ENCODE peak calls at places on chromosome 14, in seven cellular contexts. One of them, this sample, is unnamed.

GRCh38 chr14:61560323-61560722 is 135.0 kb upstream of the HIF1A start:
- DNase-seq in T follicular helper cell: no peak
- DNase-seq in esophagus squamous epithelium: no peak
- DNase-seq in GM06990: no peak
- DNase-seq in GM10248: no peak
- DNase-seq in HFFc6: no peak
- DNase-seq in GM13976: no peak
- DNase-seq in this sample: no peak

GRCh38 chr14:95504135-95505029 is 12.1 kb downstream of the SYNE3 start:
- DNase-seq in T follicular helper cell: no peak
- DNase-seq in esophagus squamous epithelium: no peak
- DNase-seq in GM06990: peak
- DNase-seq in GM10248: peak
- DNase-seq in HFFc6: no peak
- DNase-seq in GM13976: no peak
- DNase-seq in this sample: no peak

GRCh38 chr14:30005114-30005698 is 77.6 kb upstream of the PRKD1 start:
- DNase-seq in T follicular helper cell: no peak
- DNase-seq in esophagus squamous epithelium: no peak
- DNase-seq in GM06990: no peak
- DNase-seq in GM10248: no peak
- DNase-seq in HFFc6: peak
- DNase-seq in GM13976: peak
- DNase-seq in this sample: peak

GRCh38 chr14:53304726-53305381 is 151.7 kb upstream of the DDHD1 start:
- DNase-seq in T follicular helper cell: no peak
- DNase-seq in esophagus squamous epithelium: no peak
- DNase-seq in GM06990: no peak
- DNase-seq in GM10248: no peak
- DNase-seq in HFFc6: no peak
- DNase-seq in GM13976: no peak
- DNase-seq in this sample: no peak

GRCh38 chr14:46819117-46819516 is 167.5 kb upstream of the RPL10L start:
- DNase-seq in T follicular helper cell: no peak
- DNase-seq in esophagus squamous epithelium: no peak
- DNase-seq in GM06990: no peak
- DNase-seq in GM10248: no peak
- DNase-seq in HFFc6: no peak
- DNase-seq in GM13976: no peak
- DNase-seq in this sample: no peak

GRCh38 chr14:48967419-48967818 is 618.8 kb downstream of the RPS29 start:
- DNase-seq in T follicular helper cell: no peak
- DNase-seq in esophagus squamous epithelium: no peak
- DNase-seq in GM06990: no peak
- DNase-seq in GM10248: no peak
- DNase-seq in HFFc6: no peak
- DNase-seq in GM13976: no peak
- DNase-seq in this sample: no peak

GRCh38 chr14:42437809-42438208 is 831.1 kb downstream of the LRFN5 start:
- DNase-seq in T follicular helper cell: no peak
- DNase-seq in esophagus squamous epithelium: no peak
- DNase-seq in GM06990: no peak
- DNase-seq in GM10248: no peak
- DNase-seq in HFFc6: no peak
- DNase-seq in GM13976: no peak
- DNase-seq in this sample: no peak

GRCh38 chr14:68748691-68749090 is 44.2 kb downstream of the ZFP36L1 start:
- DNase-seq in T follicular helper cell: no peak
- DNase-seq in esophagus squamous epithelium: no peak
- DNase-seq in GM06990: no peak
- DNase-seq in GM10248: no peak
- DNase-seq in HFFc6: no peak
- DNase-seq in GM13976: no peak
- DNase-seq in this sample: no peak

GRCh38 chr14:72513994-72514659 is 379.8 kb downstream of the DPF3 start:
- DNase-seq in T follicular helper cell: no peak
- DNase-seq in esophagus squamous epithelium: no peak
- DNase-seq in GM06990: peak
- DNase-seq in GM10248: peak
- DNase-seq in HFFc6: peak
- DNase-seq in GM13976: no peak
- DNase-seq in this sample: peak

GRCh38 chr14:50932592-50933500 is 11.4 kb downstream of the PYGL start:
- DNase-seq in T follicular helper cell: no peak
- DNase-seq in esophagus squamous epithelium: no peak
- DNase-seq in GM06990: no peak
- DNase-seq in GM10248: no peak
- DNase-seq in HFFc6: no peak
- DNase-seq in GM13976: no peak
- DNase-seq in this sample: peak

GRCh38 chr14:96120392-96120791 is 81.2 kb downstream of the C14orf132 start:
- DNase-seq in T follicular helper cell: no peak
- DNase-seq in esophagus squamous epithelium: no peak
- DNase-seq in GM06990: no peak
- DNase-seq in GM10248: no peak
- DNase-seq in HFFc6: no peak
- DNase-seq in GM13976: no peak
- DNase-seq in this sample: no peak

GRCh38 chr14:24159777-24160498 is 1.1 kb upstream of the IRF9 start:
- DNase-seq in T follicular helper cell: no peak
- DNase-seq in esophagus squamous epithelium: no peak
- DNase-seq in GM06990: no peak
- DNase-seq in GM10248: no peak
- DNase-seq in HFFc6: no peak
- DNase-seq in GM13976: no peak
- DNase-seq in this sample: no peak

GRCh38 chr14:22780941-22781605 is 14.6 kb downstream of the OXA1L start:
- DNase-seq in T follicular helper cell: no peak
- DNase-seq in esophagus squamous epithelium: no peak
- DNase-seq in GM06990: no peak
- DNase-seq in GM10248: no peak
- DNase-seq in HFFc6: peak
- DNase-seq in GM13976: no peak
- DNase-seq in this sample: no peak

GRCh38 chr14:53921027-53921426 is 35.6 kb downstream of the BMP4 start:
- DNase-seq in T follicular helper cell: no peak
- DNase-seq in esophagus squamous epithelium: no peak
- DNase-seq in GM06990: no peak
- DNase-seq in GM10248: no peak
- DNase-seq in HFFc6: no peak
- DNase-seq in GM13976: no peak
- DNase-seq in this sample: no peak

GRCh38 chr14:60640859-60641721 is 8.2 kb downstream of the SIX1 start:
- DNase-seq in T follicular helper cell: no peak
- DNase-seq in esophagus squamous epithelium: no peak
- DNase-seq in GM06990: no peak
- DNase-seq in GM10248: no peak
- DNase-seq in HFFc6: no peak
- DNase-seq in GM13976: no peak
- DNase-seq in this sample: no peak

GRCh38 chr14:45838597-45838996 is 585.6 kb upstream of the MIS18BP1 start:
- DNase-seq in T follicular helper cell: no peak
- DNase-seq in esophagus squamous epithelium: no peak
- DNase-seq in GM06990: no peak
- DNase-seq in GM10248: no peak
- DNase-seq in HFFc6: no peak
- DNase-seq in GM13976: peak
- DNase-seq in this sample: no peak

GRCh38 chr14:59337151-59337611 is 128.0 kb downstream of the GPR135 start:
- DNase-seq in T follicular helper cell: no peak
- DNase-seq in esophagus squamous epithelium: no peak
- DNase-seq in GM06990: no peak
- DNase-seq in GM10248: no peak
- DNase-seq in HFFc6: peak
- DNase-seq in GM13976: no peak
- DNase-seq in this sample: no peak

GRCh38 chr14:23076785-23077408 is 18.0 kb downstream of the ACIN1 start:
- DNase-seq in T follicular helper cell: no peak
- DNase-seq in esophagus squamous epithelium: no peak
- DNase-seq in GM06990: no peak
- DNase-seq in GM10248: no peak
- DNase-seq in HFFc6: peak
- DNase-seq in GM13976: no peak
- DNase-seq in this sample: no peak

GRCh38 chr14:52080817-52081755 is 12.2 kb upstream of the NID2 start:
- DNase-seq in T follicular helper cell: no peak
- DNase-seq in esophagus squamous epithelium: no peak
- DNase-seq in GM06990: no peak
- DNase-seq in GM10248: no peak
- DNase-seq in HFFc6: peak
- DNase-seq in GM13976: no peak
- DNase-seq in this sample: no peak

GRCh38 chr14:52402812-52403526 is 88.9 kb downstream of the PTGER2 start:
- DNase-seq in T follicular helper cell: no peak
- DNase-seq in esophagus squamous epithelium: no peak
- DNase-seq in GM06990: no peak
- DNase-seq in GM10248: no peak
- DNase-seq in HFFc6: no peak
- DNase-seq in GM13976: no peak
- DNase-seq in this sample: no peak

GRCh38 chr14:63901434-63902085 is 48.8 kb downstream of the SYNE2 start:
- DNase-seq in T follicular helper cell: no peak
- DNase-seq in esophagus squamous epithelium: no peak
- DNase-seq in GM06990: no peak
- DNase-seq in GM10248: no peak
- DNase-seq in HFFc6: peak
- DNase-seq in GM13976: no peak
- DNase-seq in this sample: no peak

GRCh38 chr14:105864116-105864515 is 337.7 kb downstream of the TMEM121 start:
- DNase-seq in T follicular helper cell: no peak
- DNase-seq in esophagus squamous epithelium: no peak
- DNase-seq in GM06990: no peak
- DNase-seq in GM10248: no peak
- DNase-seq in HFFc6: no peak
- DNase-seq in GM13976: peak
- DNase-seq in this sample: no peak

GRCh38 chr14:24816011-24816928 is 182.3 kb upstream of the GZMB start:
- DNase-seq in T follicular helper cell: no peak
- DNase-seq in esophagus squamous epithelium: no peak
- DNase-seq in GM06990: no peak
- DNase-seq in GM10248: no peak
- DNase-seq in HFFc6: no peak
- DNase-seq in GM13976: no peak
- DNase-seq in this sample: no peak

GRCh38 chr14:37870947-37871346 is 275.5 kb downstream of the TTC6 start:
- DNase-seq in T follicular helper cell: no peak
- DNase-seq in esophagus squamous epithelium: no peak
- DNase-seq in GM06990: no peak
- DNase-seq in GM10248: no peak
- DNase-seq in HFFc6: no peak
- DNase-seq in GM13976: no peak
- DNase-seq in this sample: no peak

GRCh38 chr14:71942904-71943694 is 10.9 kb downstream of the RGS6 start:
- DNase-seq in T follicular helper cell: no peak
- DNase-seq in esophagus squamous epithelium: no peak
- DNase-seq in GM06990: peak
- DNase-seq in GM10248: no peak
- DNase-seq in HFFc6: no peak
- DNase-seq in GM13976: no peak
- DNase-seq in this sample: no peak

GRCh38 chr14:70808023-70808401 is 1.3 kb downstream of the MAP3K9 start:
- DNase-seq in T follicular helper cell: peak
- DNase-seq in esophagus squamous epithelium: no peak
- DNase-seq in GM06990: no peak
- DNase-seq in GM10248: peak
- DNase-seq in HFFc6: no peak
- DNase-seq in GM13976: peak
- DNase-seq in this sample: peak

GRCh38 chr14:70018246-70018645 is 139.0 kb downstream of the SMOC1 start:
- DNase-seq in T follicular helper cell: no peak
- DNase-seq in esophagus squamous epithelium: no peak
- DNase-seq in GM06990: no peak
- DNase-seq in GM10248: no peak
- DNase-seq in HFFc6: no peak
- DNase-seq in GM13976: peak
- DNase-seq in this sample: no peak

GRCh38 chr14:32087173-32087861 is 10.2 kb downstream of the ARHGAP5 start:
- DNase-seq in T follicular helper cell: no peak
- DNase-seq in esophagus squamous epithelium: no peak
- DNase-seq in GM06990: no peak
- DNase-seq in GM10248: no peak
- DNase-seq in HFFc6: no peak
- DNase-seq in GM13976: no peak
- DNase-seq in this sample: no peak

GRCh38 chr14:62084020-62084419 is 321.8 kb downstream of the SNAPC1 start:
- DNase-seq in T follicular helper cell: no peak
- DNase-seq in esophagus squamous epithelium: no peak
- DNase-seq in GM06990: no peak
- DNase-seq in GM10248: no peak
- DNase-seq in HFFc6: no peak
- DNase-seq in GM13976: no peak
- DNase-seq in this sample: no peak

GRCh38 chr14:74771409-74771808 is 8.3 kb downstream of the YLPM1 start:
- DNase-seq in T follicular helper cell: no peak
- DNase-seq in esophagus squamous epithelium: no peak
- DNase-seq in GM06990: no peak
- DNase-seq in GM10248: no peak
- DNase-seq in HFFc6: no peak
- DNase-seq in GM13976: no peak
- DNase-seq in this sample: no peak

GRCh38 chr14:103109789-103110415 is 13.4 kb upstream of the TNFAIP2 start:
- DNase-seq in T follicular helper cell: no peak
- DNase-seq in esophagus squamous epithelium: no peak
- DNase-seq in GM06990: no peak
- DNase-seq in GM10248: no peak
- DNase-seq in HFFc6: peak
- DNase-seq in GM13976: no peak
- DNase-seq in this sample: peak

GRCh38 chr14:83355609-83356008 is 1822.0 kb upstream of the SEL1L start:
- DNase-seq in T follicular helper cell: no peak
- DNase-seq in esophagus squamous epithelium: no peak
- DNase-seq in GM06990: no peak
- DNase-seq in GM10248: no peak
- DNase-seq in HFFc6: no peak
- DNase-seq in GM13976: no peak
- DNase-seq in this sample: no peak

GRCh38 chr14:72902802-72903530 is 9.1 kb upstream of the DPF3 start:
- DNase-seq in T follicular helper cell: no peak
- DNase-seq in esophagus squamous epithelium: no peak
- DNase-seq in GM06990: no peak
- DNase-seq in GM10248: no peak
- DNase-seq in HFFc6: no peak
- DNase-seq in GM13976: no peak
- DNase-seq in this sample: no peak

GRCh38 chr14:73237786-73238261 is 518 bp downstream of the PAPLN start:
- DNase-seq in T follicular helper cell: no peak
- DNase-seq in esophagus squamous epithelium: no peak
- DNase-seq in GM06990: no peak
- DNase-seq in GM10248: peak
- DNase-seq in HFFc6: no peak
- DNase-seq in GM13976: peak
- DNase-seq in this sample: no peak

GRCh38 chr14:93997082-93997481 is at the start of gene CCDC197:
- DNase-seq in T follicular helper cell: no peak
- DNase-seq in esophagus squamous epithelium: no peak
- DNase-seq in GM06990: no peak
- DNase-seq in GM10248: no peak
- DNase-seq in HFFc6: no peak
- DNase-seq in GM13976: no peak
- DNase-seq in this sample: no peak

GRCh38 chr14:34733245-34733644 is 18.9 kb upstream of the CFL2 start:
- DNase-seq in T follicular helper cell: no peak
- DNase-seq in esophagus squamous epithelium: no peak
- DNase-seq in GM06990: no peak
- DNase-seq in GM10248: no peak
- DNase-seq in HFFc6: peak
- DNase-seq in GM13976: no peak
- DNase-seq in this sample: no peak